ENCODE peak calls at places on chromosomes 11 and 22, in ten cellular contexts. One of them, this sample, is unnamed.

GRCh38 chr11:116457336-116458007 is 315.3 kb downstream of the BUD13 start:
- DNase-seq in stimulated activated CD8-positive, alpha-beta memory T cell treated with anti-CD3 and anti-CD28 coated beads, Interleukin-15, amount 100 ng/mL, for 1 hour: no peak
- DNase-seq in RPMI7951: no peak
- DNase-seq in heart right ventricle: no peak
- DNase-seq in myocyte: no peak
- DNase-seq in SW 1271: no peak
- DNase-seq in activated CD4-positive, alpha-beta T cell treated with anti-CD3 and anti-CD28 coated beads, Interleukin-2, amount 50 U/mL, for 1 hour: no peak
- DNase-seq in hypothalamus: no peak
- DNase-seq in mucosa of gallbladder: no peak
- DNase-seq in DMS153: no peak
- DNase-seq in this sample: no peak

GRCh38 chr11:110069158-110069737 is 23.9 kb upstream of the ZC3H12C start:
- DNase-seq in SW 1271: peak
- DNase-seq in myocyte: peak
- DNase-seq in activated CD4-positive, alpha-beta T cell treated with anti-CD3 and anti-CD28 coated beads, Interleukin-2, amount 50 U/mL, for 1 hour: no peak
- DNase-seq in stimulated activated CD8-positive, alpha-beta memory T cell treated with anti-CD3 and anti-CD28 coated beads, Interleukin-15, amount 100 ng/mL, for 1 hour: no peak
- DNase-seq in RPMI7951: peak
- DNase-seq in mucosa of gallbladder: peak
- DNase-seq in DMS153: peak
- DNase-seq in heart right ventricle: peak
- DNase-seq in hypothalamus: no peak
- DNase-seq in this sample: peak

GRCh38 chr22:19759994-19760651 is 455 bp upstream of the TBX1 start:
- DNase-seq in RPMI7951: no peak
- DNase-seq in DMS153: no peak
- DNase-seq in activated CD4-positive, alpha-beta T cell treated with anti-CD3 and anti-CD28 coated beads, Interleukin-2, amount 50 U/mL, for 1 hour: no peak
- DNase-seq in mucosa of gallbladder: no peak
- DNase-seq in SW 1271: no peak
- DNase-seq in heart right ventricle: no peak
- DNase-seq in hypothalamus: no peak
- DNase-seq in stimulated activated CD8-positive, alpha-beta memory T cell treated with anti-CD3 and anti-CD28 coated beads, Interleukin-15, amount 100 ng/mL, for 1 hour: no peak
- DNase-seq in myocyte: peak
- DNase-seq in this sample: no peak

GRCh38 chr11:1281326-1281973 is 28.0 kb downstream of the TOLLIP start:
- DNase-seq in hypothalamus: no peak
- DNase-seq in SW 1271: no peak
- DNase-seq in heart right ventricle: no peak
- DNase-seq in myocyte: no peak
- DNase-seq in DMS153: no peak
- DNase-seq in mucosa of gallbladder: no peak
- DNase-seq in RPMI7951: no peak
- DNase-seq in stimulated activated CD8-positive, alpha-beta memory T cell treated with anti-CD3 and anti-CD28 coated beads, Interleukin-15, amount 100 ng/mL, for 1 hour: no peak
- DNase-seq in activated CD4-positive, alpha-beta T cell treated with anti-CD3 and anti-CD28 coated beads, Interleukin-2, amount 50 U/mL, for 1 hour: no peak
- DNase-seq in this sample: no peak

GRCh38 chr11:108819957-108820356 is 155.1 kb downstream of the DDX10 start:
- DNase-seq in mucosa of gallbladder: no peak
- DNase-seq in RPMI7951: no peak
- DNase-seq in myocyte: no peak
- DNase-seq in DMS153: no peak
- DNase-seq in heart right ventricle: no peak
- DNase-seq in hypothalamus: no peak
- DNase-seq in activated CD4-positive, alpha-beta T cell treated with anti-CD3 and anti-CD28 coated beads, Interleukin-2, amount 50 U/mL, for 1 hour: no peak
- DNase-seq in SW 1271: no peak
- DNase-seq in stimulated activated CD8-positive, alpha-beta memory T cell treated with anti-CD3 and anti-CD28 coated beads, Interleukin-15, amount 100 ng/mL, for 1 hour: no peak
- DNase-seq in this sample: no peak

GRCh38 chr22:36110306-36110791 is 50.2 kb downstream of the APOL3 start:
- DNase-seq in activated CD4-positive, alpha-beta T cell treated with anti-CD3 and anti-CD28 coated beads, Interleukin-2, amount 50 U/mL, for 1 hour: no peak
- DNase-seq in SW 1271: no peak
- DNase-seq in myocyte: no peak
- DNase-seq in RPMI7951: no peak
- DNase-seq in DMS153: no peak
- DNase-seq in heart right ventricle: no peak
- DNase-seq in hypothalamus: no peak
- DNase-seq in stimulated activated CD8-positive, alpha-beta memory T cell treated with anti-CD3 and anti-CD28 coated beads, Interleukin-15, amount 100 ng/mL, for 1 hour: no peak
- DNase-seq in mucosa of gallbladder: no peak
- DNase-seq in this sample: no peak

GRCh38 chr22:45228401-45228754 is 12.3 kb downstream of the KIAA0930 start:
- DNase-seq in heart right ventricle: no peak
- DNase-seq in DMS153: no peak
- DNase-seq in mucosa of gallbladder: no peak
- DNase-seq in stimulated activated CD8-positive, alpha-beta memory T cell treated with anti-CD3 and anti-CD28 coated beads, Interleukin-15, amount 100 ng/mL, for 1 hour: no peak
- DNase-seq in hypothalamus: no peak
- DNase-seq in activated CD4-positive, alpha-beta T cell treated with anti-CD3 and anti-CD28 coated beads, Interleukin-2, amount 50 U/mL, for 1 hour: no peak
- DNase-seq in RPMI7951: no peak
- DNase-seq in myocyte: no peak
- DNase-seq in SW 1271: no peak
- DNase-seq in this sample: no peak

GRCh38 chr22:27094633-27095308 is 437.4 kb downstream of the MIAT start:
- DNase-seq in heart right ventricle: peak
- DNase-seq in DMS153: no peak
- DNase-seq in hypothalamus: no peak
- DNase-seq in mucosa of gallbladder: no peak
- DNase-seq in stimulated activated CD8-positive, alpha-beta memory T cell treated with anti-CD3 and anti-CD28 coated beads, Interleukin-15, amount 100 ng/mL, for 1 hour: no peak
- DNase-seq in activated CD4-positive, alpha-beta T cell treated with anti-CD3 and anti-CD28 coated beads, Interleukin-2, amount 50 U/mL, for 1 hour: no peak
- DNase-seq in myocyte: no peak
- DNase-seq in SW 1271: no peak
- DNase-seq in RPMI7951: peak
- DNase-seq in this sample: no peak

GRCh38 chr11:10087186-10087585 is 206.8 kb downstream of the SBF2 start:
- DNase-seq in SW 1271: no peak
- DNase-seq in heart right ventricle: no peak
- DNase-seq in stimulated activated CD8-positive, alpha-beta memory T cell treated with anti-CD3 and anti-CD28 coated beads, Interleukin-15, amount 100 ng/mL, for 1 hour: no peak
- DNase-seq in hypothalamus: no peak
- DNase-seq in activated CD4-positive, alpha-beta T cell treated with anti-CD3 and anti-CD28 coated beads, Interleukin-2, amount 50 U/mL, for 1 hour: no peak
- DNase-seq in mucosa of gallbladder: no peak
- DNase-seq in RPMI7951: no peak
- DNase-seq in DMS153: no peak
- DNase-seq in myocyte: no peak
- DNase-seq in this sample: no peak

GRCh38 chr11:74220376-74220775 is 49.3 kb downstream of the PPME1 start:
- DNase-seq in mucosa of gallbladder: no peak
- DNase-seq in myocyte: no peak
- DNase-seq in heart right ventricle: no peak
- DNase-seq in SW 1271: no peak
- DNase-seq in activated CD4-positive, alpha-beta T cell treated with anti-CD3 and anti-CD28 coated beads, Interleukin-2, amount 50 U/mL, for 1 hour: no peak
- DNase-seq in RPMI7951: no peak
- DNase-seq in hypothalamus: no peak
- DNase-seq in stimulated activated CD8-positive, alpha-beta memory T cell treated with anti-CD3 and anti-CD28 coated beads, Interleukin-15, amount 100 ng/mL, for 1 hour: no peak
- DNase-seq in DMS153: no peak
- DNase-seq in this sample: peak

GRCh38 chr11:21654091-21654490 is 538.8 kb upstream of the ANO5 start:
- DNase-seq in mucosa of gallbladder: no peak
- DNase-seq in hypothalamus: no peak
- DNase-seq in heart right ventricle: no peak
- DNase-seq in activated CD4-positive, alpha-beta T cell treated with anti-CD3 and anti-CD28 coated beads, Interleukin-2, amount 50 U/mL, for 1 hour: no peak
- DNase-seq in myocyte: no peak
- DNase-seq in stimulated activated CD8-positive, alpha-beta memory T cell treated with anti-CD3 and anti-CD28 coated beads, Interleukin-15, amount 100 ng/mL, for 1 hour: no peak
- DNase-seq in RPMI7951: no peak
- DNase-seq in SW 1271: no peak
- DNase-seq in DMS153: peak
- DNase-seq in this sample: no peak

GRCh38 chr11:108431370-108431769 is 36.0 kb downstream of the C11orf65 start:
- DNase-seq in RPMI7951: no peak
- DNase-seq in DMS153: no peak
- DNase-seq in SW 1271: no peak
- DNase-seq in myocyte: no peak
- DNase-seq in stimulated activated CD8-positive, alpha-beta memory T cell treated with anti-CD3 and anti-CD28 coated beads, Interleukin-15, amount 100 ng/mL, for 1 hour: no peak
- DNase-seq in activated CD4-positive, alpha-beta T cell treated with anti-CD3 and anti-CD28 coated beads, Interleukin-2, amount 50 U/mL, for 1 hour: no peak
- DNase-seq in hypothalamus: no peak
- DNase-seq in mucosa of gallbladder: no peak
- DNase-seq in heart right ventricle: no peak
- DNase-seq in this sample: no peak

GRCh38 chr22:37804502-37804885 is 3.2 kb upstream of the GCAT start:
- DNase-seq in heart right ventricle: no peak
- DNase-seq in activated CD4-positive, alpha-beta T cell treated with anti-CD3 and anti-CD28 coated beads, Interleukin-2, amount 50 U/mL, for 1 hour: no peak
- DNase-seq in DMS153: no peak
- DNase-seq in hypothalamus: no peak
- DNase-seq in stimulated activated CD8-positive, alpha-beta memory T cell treated with anti-CD3 and anti-CD28 coated beads, Interleukin-15, amount 100 ng/mL, for 1 hour: no peak
- DNase-seq in mucosa of gallbladder: no peak
- DNase-seq in myocyte: no peak
- DNase-seq in RPMI7951: no peak
- DNase-seq in SW 1271: no peak
- DNase-seq in this sample: no peak

GRCh38 chr22:43299736-43300135 is 43.4 kb downstream of the SCUBE1 start:
- DNase-seq in stimulated activated CD8-positive, alpha-beta memory T cell treated with anti-CD3 and anti-CD28 coated beads, Interleukin-15, amount 100 ng/mL, for 1 hour: no peak
- DNase-seq in DMS153: no peak
- DNase-seq in heart right ventricle: no peak
- DNase-seq in RPMI7951: no peak
- DNase-seq in myocyte: no peak
- DNase-seq in hypothalamus: no peak
- DNase-seq in mucosa of gallbladder: no peak
- DNase-seq in activated CD4-positive, alpha-beta T cell treated with anti-CD3 and anti-CD28 coated beads, Interleukin-2, amount 50 U/mL, for 1 hour: no peak
- DNase-seq in SW 1271: no peak
- DNase-seq in this sample: peak